ENCODE peak calls at places on chromosomes 3 and 15, in nine cellular contexts. A, H, P, Y, T, N, R, F and M are unnamed samples.

GRCh38 chr15:58383876-58384275 is 47.9 kb upstream of the LIPC start:
- DNase-seq in A (no peak), H (no peak), P (peak; percentile 45), Y (no peak), T (no peak), N (no peak), R (no peak), F (no peak), M (no peak)

GRCh38 chr15:77497942-77498361 is 77.3 kb downstream of the HMG20A start:
- DNase-seq in A (no peak), H (no peak), P (no peak), Y (peak; percentile 57), T (no peak), N (no peak), R (no peak), F (no peak), M (no peak)

GRCh38 chr3:2771193-2771592 is 339.0 kb downstream of the IL5RA start:
- DNase-seq in A (no peak), H (no peak), P (no peak), Y (no peak), T (no peak), N (no peak), R (no peak), F (no peak), M (no peak)

GRCh38 chr3:108092556-108092955 is 1.7 kb upstream of the CD47 start:
- DNase-seq in A (no peak), H (no peak), P (no peak), Y (no peak), T (no peak), N (no peak), R (no peak), F (no peak), M (no peak)

GRCh38 chr15:64461577-64462162 is 1.3 kb downstream of the ZNF609 start:
- DNase-seq in A (peak; percentile 18), H (peak; percentile 31), P (peak; percentile 32), Y (no peak), T (peak; percentile 83), N (peak; percentile 35), R (peak; percentile 64), F (no peak), M (no peak)

GRCh38 chr3:163785693-163786092 is 1292.6 kb downstream of the SI start:
- DNase-seq in A (peak; percentile 19), H (no peak), P (no peak), Y (no peak), T (no peak), N (no peak), R (peak; percentile 14), F (no peak), M (no peak)

GRCh38 chr3:153130312-153130977 is 31.6 kb upstream of the RAP2B start:
- DNase-seq in A (peak; percentile 77), H (no peak), P (no peak), Y (no peak), T (peak; percentile 84), N (peak; percentile 40), R (no peak), F (no peak), M (peak; percentile 84)

GRCh38 chr3:167712445-167712844 is 22.2 kb downstream of the PDCD10 start:
- DNase-seq in A (no peak), H (no peak), P (no peak), Y (no peak), T (no peak), N (no peak), R (no peak), F (no peak), M (no peak)

GRCh38 chr3:17195856-17196604 is 311.3 kb downstream of the PLCL2 start:
- DNase-seq in A (peak; percentile 75), H (no peak), P (no peak), Y (no peak), T (peak; percentile 74), N (peak; percentile 52), R (no peak), F (no peak), M (peak; percentile 22)

GRCh38 chr3:62007036-62007435 is 366.3 kb downstream of the FEZF2 start:
- DNase-seq in A (no peak), H (no peak), P (no peak), Y (no peak), T (no peak), N (peak; percentile 29), R (no peak), F (no peak), M (no peak)

GRCh38 chr3:131795382-131796085 is 239.3 kb downstream of the CPNE4 start:
- DNase-seq in A (peak; percentile 88), H (no peak), P (no peak), Y (no peak), T (peak; percentile 50), N (no peak), R (no peak), F (no peak), M (no peak)